ENCODE peak calls at places on chromosomes 6 and 20, in five cellular contexts. H is uterus, C is neural crest cell, S is breast epithelium, J is astrocyte of the spinal cord. T is an unnamed sample.

GRCh38 chr6:25179051-25179778 is 100.0 kb upstream of the CARMIL1 start:
- DNase-seq in S (no peak), H (no peak), J (peak; percentile 37), C (no peak), T (no peak)

GRCh38 chr20:47262365-47263013 is 94.0 kb downstream of the ZMYND8 start:
- DNase-seq in S (no peak), C (no peak), H (no peak), J (no peak), T (no peak)

GRCh38 chr6:149046822-149047246 is 270.7 kb upstream of the TAB2 start:
- DNase-seq in H (no peak), C (no peak), J (peak; percentile 50), S (no peak), T (no peak)

GRCh38 chr6:138372711-138373463 is 4.8 kb upstream of the SMIM28 start:
- DNase-seq in C (no peak), S (no peak), H (no peak), J (peak; percentile 36), T (no peak)

GRCh38 chr6:29887330-29887818 is 55.0 kb upstream of the HLA-A start:
- DNase-seq in H (peak; percentile 77), C (no peak), S (no peak), J (peak; percentile 14), T (no peak)

GRCh38 chr6:131059486-131059885 is 3.6 kb downstream of the EPB41L2 start:
- DNase-seq in H (no peak), J (peak; percentile 62), C (no peak), S (no peak), T (no peak)

GRCh38 chr6:127186889-127187288 is 68.4 kb downstream of the RSPO3 start:
- DNase-seq in H (peak; percentile 24), J (no peak), C (peak; percentile 28), S (no peak), T (no peak)

GRCh38 chr20:47013606-47014005 is 119.0 kb downstream of the EYA2 start:
- DNase-seq in S (no peak), H (no peak), J (no peak), C (no peak), T (no peak)

GRCh38 chr20:62160253-62160652 is 16.7 kb downstream of the SS18L1 start:
- DNase-seq in H (no peak), S (no peak), C (no peak), J (no peak), T (no peak)

GRCh38 chr20:58228484-58229197 is at the start of gene ANKRD60:
- DNase-seq in C (no peak), H (no peak), J (peak; percentile 68), S (no peak), T (no peak)

GRCh38 chr6:13275435-13275989 is 52.8 kb downstream of the TBC1D7 start:
- DNase-seq in J (no peak), S (no peak), C (no peak), H (no peak), T (no peak)

GRCh38 chr6:13278991-13279390 is 49.3 kb downstream of the TBC1D7 start:
- DNase-seq in J (no peak), C (no peak), S (no peak), H (no peak), T (no peak)

GRCh38 chr6:13280253-13280652 is 48.1 kb downstream of the TBC1D7 start:
- DNase-seq in C (no peak), J (no peak), S (no peak), H (no peak), T (no peak)

GRCh38 chr6:13277231-13277630 is 51.1 kb downstream of the TBC1D7 start:
- DNase-seq in C (no peak), J (no peak), H (no peak), S (no peak), T (no peak)

DNA sequence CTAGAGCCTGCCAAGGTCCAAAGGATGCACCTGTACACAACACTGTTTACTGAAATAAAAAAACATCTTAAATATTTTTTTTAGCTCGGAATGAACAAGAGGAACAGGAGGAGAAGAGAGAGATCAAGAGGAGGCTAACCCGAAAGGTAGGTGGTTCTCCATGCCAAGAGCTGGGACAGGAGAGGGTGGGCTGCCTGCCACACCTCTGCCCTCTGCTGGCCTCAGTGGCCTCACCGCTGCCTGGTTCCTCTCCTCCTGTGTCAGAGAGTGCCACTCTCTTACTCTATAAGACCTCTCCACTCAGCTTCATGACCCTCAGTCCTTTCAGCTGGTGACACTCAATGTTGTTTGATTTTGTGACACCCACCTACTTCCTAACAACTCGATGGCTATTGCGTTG is 50.2 kb downstream of the TBC1D7 start:
- DNase-seq in C (no peak), J (no peak), S (no peak), H (no peak), T (no peak)
- TF ChIP-seq CTCF in C (peak; percentile 32), J (no peak), S (no peak), H (no peak), T (peak; percentile 16)

GRCh38 chr6:160668589-160668988 is 4.5 kb upstream of the LPA start:
- DNase-seq in H (no peak), S (no peak), C (no peak), J (no peak), T (no peak)

GRCh38 chr6:160662842-160663241 is 1.2 kb downstream of the LPA start:
- DNase-seq in S (no peak), C (no peak), H (no peak), J (no peak), T (no peak)

DNA sequence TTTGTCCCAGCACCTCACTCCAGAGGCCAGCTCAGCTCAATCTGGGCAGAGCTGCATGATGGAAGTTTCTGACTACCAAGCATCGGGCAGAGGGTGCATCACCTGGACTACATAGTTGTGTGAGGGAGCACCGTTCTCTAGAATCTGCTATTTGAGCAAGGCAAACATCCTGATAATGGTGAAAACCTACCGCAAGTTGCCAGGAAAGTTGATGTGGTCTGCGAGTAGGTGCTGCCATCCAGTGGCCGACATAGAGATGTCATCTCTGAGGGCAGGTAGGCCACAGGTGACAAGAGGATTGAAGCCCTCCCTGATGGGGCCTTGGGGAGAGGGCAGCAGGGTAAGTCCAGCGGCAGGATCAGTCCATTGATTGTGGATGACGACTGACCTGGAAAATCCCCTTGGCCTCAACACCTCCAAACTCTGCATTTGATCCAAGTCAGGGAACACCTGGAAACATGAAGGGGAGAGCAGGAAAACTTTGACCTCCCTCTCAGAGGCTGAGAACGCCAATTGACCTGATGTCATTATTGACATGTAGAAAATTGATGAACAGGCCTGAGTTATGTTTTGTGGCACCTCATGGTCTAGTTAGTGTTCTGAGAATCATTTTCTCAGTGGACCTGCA is 3.9 kb upstream of the LPA start:
- DNase-seq in C (peak; percentile 3), S (no peak), H (no peak), J (no peak), T (no peak)
- TF ChIP-seq CTCF in C (peak; percentile 63), S (no peak), H (no peak), J (no peak), T (peak; percentile 33)

GRCh38 chr6:168371185-168371584 is 51.6 kb upstream of the DACT2 start:
- DNase-seq in C (no peak), H (no peak), J (no peak), S (no peak), T (no peak)
- TF ChIP-seq CTCF in C (no peak), H (no peak), J (no peak), S (no peak), T (no peak)

GRCh38 chr6:33613146-33613793 is 7.9 kb upstream of the ITPR3 start:
- DNase-seq in C (no peak), J (peak; percentile 76), S (no peak), H (no peak), T (no peak)
- TF ChIP-seq CTCF in C (no peak), J (no peak), S (no peak), H (no peak), T (no peak)

DNA sequence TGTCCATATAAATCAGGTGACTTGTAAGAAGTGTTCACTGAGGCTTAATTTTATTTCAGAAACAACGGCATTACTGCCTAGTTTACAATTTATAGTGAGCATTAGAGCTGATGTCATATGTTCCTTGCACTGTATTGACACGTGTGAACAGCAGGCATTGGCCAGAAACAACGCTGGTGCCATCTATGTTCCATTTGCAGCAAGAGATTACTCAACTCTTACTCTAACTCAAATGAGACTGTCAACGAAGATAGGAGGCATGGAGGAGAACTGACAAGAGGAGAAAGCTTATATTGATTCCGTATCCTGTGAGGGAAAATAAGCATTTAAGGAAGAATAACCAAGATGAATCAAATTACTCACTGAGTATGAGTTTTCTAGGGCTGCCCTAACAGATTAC is 48.4 kb downstream of the MTFR2 start:
- DNase-seq in S (no peak), H (no peak), C (no peak), J (peak; percentile 23), T (no peak)
- TF ChIP-seq CTCF in S (no peak), H (no peak), C (no peak), J (peak; percentile 7), T (no peak)

DNA sequence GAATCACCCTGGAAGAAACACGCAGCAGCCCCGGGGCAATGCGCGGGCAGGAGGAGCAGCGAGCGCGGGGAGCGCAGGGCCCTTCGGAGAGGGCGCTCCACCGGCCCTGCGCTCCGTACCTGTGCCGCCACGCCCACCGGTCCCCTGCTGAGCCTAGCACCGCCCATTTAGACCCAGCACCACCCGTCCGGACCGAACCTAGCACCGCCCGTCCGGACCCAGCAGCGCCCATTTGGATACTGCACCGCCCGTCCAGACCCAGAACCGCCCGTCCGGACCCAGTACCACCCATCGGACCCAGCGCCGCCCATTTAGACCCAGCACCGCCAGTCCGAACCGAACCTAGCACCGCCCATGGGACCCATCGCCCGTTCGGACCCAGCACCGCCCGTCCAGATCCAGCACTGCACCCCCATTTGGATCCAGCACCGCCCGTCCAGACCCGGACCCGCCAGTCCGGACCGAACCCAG is 917 bp upstream of the AFDN start:
- DNase-seq in J (no peak), H (peak; percentile 46), S (peak; percentile 74), C (peak; percentile 55), T (no peak)
- TF ChIP-seq CTCF in J (no peak), H (no peak), S (no peak), C (no peak), T (no peak)

DNA sequence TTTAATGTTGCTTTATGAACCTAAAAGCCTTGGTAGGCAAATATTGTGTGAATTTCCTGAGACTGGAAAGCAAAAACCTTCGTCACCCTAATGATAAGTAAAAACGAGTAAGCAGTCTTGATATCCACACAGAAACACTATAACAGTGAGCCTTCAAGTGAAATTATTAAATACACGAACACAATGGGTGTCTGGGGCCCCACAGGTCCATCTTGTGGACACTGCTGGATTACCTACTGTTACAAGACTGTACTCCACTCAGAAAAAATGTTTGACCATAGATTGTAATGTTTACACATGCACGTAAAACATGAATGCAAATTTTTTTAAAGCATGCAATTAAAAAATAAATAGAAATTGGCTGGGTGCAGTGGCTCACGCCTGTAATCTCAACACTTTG is 466.9 kb downstream of the CD83 start:
- DNase-seq in J (no peak), C (no peak), H (no peak), S (no peak), T (no peak)
- TF ChIP-seq CTCF in J (no peak), C (no peak), H (no peak), S (no peak), T (no peak)